ENCODE peak calls at places on chromosomes 6 and 20, in eight cellular contexts. One of them, this sample, is unnamed.

GRCh38 chr20:58892932-58893224 is 40.4 kb downstream of the GNAS start:
- DNase-seq in AG09319: no peak
- DNase-seq in astrocyte: no peak
- DNase-seq in fibroblast of the aortic adventitia: no peak
- DNase-seq in omental fat pad: no peak
- DNase-seq in GM20000: no peak
- DNase-seq in A549: peak; percentile 39
- DNase-seq in heart left ventricle: no peak
- DNase-seq in this sample: no peak

GRCh38 chr6:70599187-70599586 is 32.5 kb downstream of the SDHAF4 start:
- DNase-seq in fibroblast of the aortic adventitia: no peak
- DNase-seq in astrocyte: no peak
- DNase-seq in omental fat pad: no peak
- DNase-seq in heart left ventricle: no peak
- DNase-seq in GM20000: no peak
- DNase-seq in AG09319: no peak
- DNase-seq in A549: no peak
- DNase-seq in this sample: no peak

GRCh38 chr6:110066091-110066490 is 88.0 kb downstream of the GPR6 start:
- DNase-seq in GM20000: no peak
- DNase-seq in astrocyte: no peak
- DNase-seq in A549: no peak
- DNase-seq in omental fat pad: no peak
- DNase-seq in fibroblast of the aortic adventitia: no peak
- DNase-seq in AG09319: no peak
- DNase-seq in heart left ventricle: no peak
- DNase-seq in this sample: no peak

GRCh38 chr6:27867941-27868705 is 44.1 kb downstream of the OR2B2 start:
- DNase-seq in AG09319: no peak
- DNase-seq in heart left ventricle: no peak
- DNase-seq in A549: no peak
- DNase-seq in GM20000: no peak
- DNase-seq in astrocyte: no peak
- DNase-seq in omental fat pad: no peak
- DNase-seq in fibroblast of the aortic adventitia: no peak
- DNase-seq in this sample: no peak

GRCh38 chr6:121436966-121437756 is 1.7 kb downstream of the GJA1 start:
- DNase-seq in AG09319: peak; percentile 16
- DNase-seq in GM20000: no peak
- DNase-seq in fibroblast of the aortic adventitia: peak; percentile 72
- DNase-seq in A549: peak; percentile 14
- DNase-seq in astrocyte: peak; percentile 49
- DNase-seq in omental fat pad: peak; percentile 33
- DNase-seq in heart left ventricle: peak; percentile 72
- DNase-seq in this sample: no peak

GRCh38 chr6:159982726-159983506 is 14.0 kb downstream of the IGF2R start:
- DNase-seq in GM20000: no peak
- DNase-seq in A549: no peak
- DNase-seq in omental fat pad: no peak
- DNase-seq in AG09319: no peak
- DNase-seq in fibroblast of the aortic adventitia: peak; percentile 62
- DNase-seq in heart left ventricle: no peak
- DNase-seq in astrocyte: no peak
- DNase-seq in this sample: peak; percentile 75

GRCh38 chr6:156735751-156736150 is 41.4 kb upstream of the ARID1B start:
- DNase-seq in A549: no peak
- DNase-seq in heart left ventricle: no peak
- DNase-seq in fibroblast of the aortic adventitia: no peak
- DNase-seq in astrocyte: no peak
- DNase-seq in omental fat pad: no peak
- DNase-seq in GM20000: no peak
- DNase-seq in AG09319: no peak
- DNase-seq in this sample: no peak

GRCh38 chr20:56517211-56517610 is 7.3 kb upstream of the FAM209A start:
- DNase-seq in A549: no peak
- DNase-seq in astrocyte: no peak
- DNase-seq in AG09319: no peak
- DNase-seq in heart left ventricle: no peak
- DNase-seq in GM20000: no peak
- DNase-seq in omental fat pad: no peak
- DNase-seq in fibroblast of the aortic adventitia: no peak
- DNase-seq in this sample: no peak

GRCh38 chr20:61896058-61896961 is 169.4 kb downstream of the TAF4 start:
- DNase-seq in astrocyte: no peak
- DNase-seq in A549: peak; percentile 79
- DNase-seq in GM20000: peak; percentile 74
- DNase-seq in AG09319: peak; percentile 3
- DNase-seq in omental fat pad: no peak
- DNase-seq in heart left ventricle: no peak
- DNase-seq in fibroblast of the aortic adventitia: peak; percentile 30
- DNase-seq in this sample: peak; percentile 49

GRCh38 chr6:13573669-13574110 is 711 bp upstream of the SIRT5 start:
- DNase-seq in omental fat pad: no peak
- DNase-seq in heart left ventricle: peak; percentile 36
- DNase-seq in A549: peak; percentile 25
- DNase-seq in AG09319: no peak
- DNase-seq in GM20000: no peak
- DNase-seq in fibroblast of the aortic adventitia: peak; percentile 27
- DNase-seq in astrocyte: peak; percentile 34
- DNase-seq in this sample: peak; percentile 45

GRCh38 chr6:105993769-105994521 is 92.2 kb upstream of the PRDM1 start:
- DNase-seq in GM20000: peak; percentile 46
- DNase-seq in A549: no peak
- DNase-seq in heart left ventricle: peak; percentile 50
- DNase-seq in astrocyte: no peak
- DNase-seq in omental fat pad: no peak
- DNase-seq in fibroblast of the aortic adventitia: peak; percentile 46
- DNase-seq in AG09319: no peak
- DNase-seq in this sample: no peak

GRCh38 chr6:167826230-167827061 is at the start of gene AFDN:
- DNase-seq in GM20000: peak; percentile 95
- DNase-seq in omental fat pad: peak; percentile 36
- DNase-seq in heart left ventricle: peak; percentile 79
- DNase-seq in fibroblast of the aortic adventitia: peak; percentile 30
- DNase-seq in AG09319: no peak
- DNase-seq in astrocyte: no peak
- DNase-seq in A549: peak; percentile 51
- DNase-seq in this sample: peak; percentile 57

GRCh38 chr6:143517447-143517773 is 5.9 kb upstream of the FUCA2 start:
- DNase-seq in omental fat pad: no peak
- DNase-seq in AG09319: no peak
- DNase-seq in A549: no peak
- DNase-seq in fibroblast of the aortic adventitia: no peak
- DNase-seq in GM20000: no peak
- DNase-seq in heart left ventricle: no peak
- DNase-seq in astrocyte: no peak
- DNase-seq in this sample: no peak

GRCh38 chr6:129586815-129587214 is 123.2 kb downstream of the ARHGAP18 start:
- DNase-seq in omental fat pad: no peak
- DNase-seq in GM20000: no peak
- DNase-seq in A549: no peak
- DNase-seq in AG09319: no peak
- DNase-seq in heart left ventricle: no peak
- DNase-seq in fibroblast of the aortic adventitia: peak; percentile 21
- DNase-seq in astrocyte: peak; percentile 45
- DNase-seq in this sample: no peak

GRCh38 chr6:14540859-14541540 is 423.4 kb downstream of the CD83 start:
- DNase-seq in AG09319: no peak
- DNase-seq in astrocyte: no peak
- DNase-seq in omental fat pad: no peak
- DNase-seq in fibroblast of the aortic adventitia: peak; percentile 15
- DNase-seq in A549: no peak
- DNase-seq in heart left ventricle: no peak
- DNase-seq in GM20000: no peak
- DNase-seq in this sample: peak; percentile 20

DNA sequence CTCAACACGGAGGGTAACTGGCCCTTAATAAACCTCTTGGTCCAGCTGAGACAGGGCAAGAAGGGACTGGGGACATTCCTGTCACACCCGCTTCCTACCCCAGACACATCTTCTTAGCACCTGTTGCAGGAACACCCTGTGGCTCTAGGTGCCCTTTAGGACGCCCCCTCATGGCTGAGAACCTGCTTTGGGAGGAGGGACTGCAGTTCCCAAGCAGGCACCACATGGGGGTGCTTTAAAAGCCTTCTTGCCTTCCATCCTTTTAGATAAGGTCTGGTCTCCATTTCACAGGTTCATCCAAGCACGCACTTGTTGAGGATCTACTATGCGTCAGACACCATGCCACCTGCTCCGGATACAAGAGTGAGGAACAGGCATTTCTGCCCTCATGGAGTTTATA is 26.6 kb downstream of the NSFL1C start:
- DNase-seq in A549: no peak
- DNase-seq in fibroblast of the aortic adventitia: no peak
- DNase-seq in GM20000: no peak
- DNase-seq in omental fat pad: no peak
- DNase-seq in AG09319: no peak
- DNase-seq in heart left ventricle: no peak
- DNase-seq in astrocyte: no peak
- DNase-seq in this sample: peak; percentile 50
- TF ChIP-seq CTCF in A549: peak; percentile 35
- TF ChIP-seq CTCF in fibroblast of the aortic adventitia: peak; percentile 32
- TF ChIP-seq CTCF in GM20000: peak; percentile 41
- TF ChIP-seq CTCF in omental fat pad: no peak
- TF ChIP-seq CTCF in AG09319: peak; percentile 21
- TF ChIP-seq CTCF in heart left ventricle: no peak
- TF ChIP-seq CTCF in astrocyte: peak; percentile 39
- TF ChIP-seq CTCF in this sample: peak; percentile 39

GRCh38 chr6:161618816-161619454 is 345.1 kb upstream of the AGPAT4 start:
- DNase-seq in A549: peak; percentile 53
- DNase-seq in omental fat pad: no peak
- DNase-seq in AG09319: peak; percentile 50
- DNase-seq in heart left ventricle: no peak
- DNase-seq in fibroblast of the aortic adventitia: peak; percentile 19
- DNase-seq in GM20000: no peak
- DNase-seq in astrocyte: peak; percentile 74
- DNase-seq in this sample: peak; percentile 76
- TF ChIP-seq CTCF in A549: peak; percentile 65
- TF ChIP-seq CTCF in omental fat pad: no peak
- TF ChIP-seq CTCF in AG09319: peak; percentile 79
- TF ChIP-seq CTCF in heart left ventricle: peak; percentile 35
- TF ChIP-seq CTCF in fibroblast of the aortic adventitia: peak; percentile 14
- TF ChIP-seq CTCF in GM20000: no peak
- TF ChIP-seq CTCF in astrocyte: peak; percentile 63
- TF ChIP-seq CTCF in this sample: peak; percentile 63

GRCh38 chr6:10951675-10952282 is 64.9 kb downstream of the SYCP2L start:
- DNase-seq in astrocyte: peak; percentile 68
- DNase-seq in fibroblast of the aortic adventitia: peak; percentile 71
- DNase-seq in AG09319: peak; percentile 35
- DNase-seq in A549: peak; percentile 23
- DNase-seq in GM20000: peak; percentile 45
- DNase-seq in heart left ventricle: no peak
- DNase-seq in omental fat pad: no peak
- DNase-seq in this sample: peak; percentile 63

GRCh38 chr6:10957414-10957886 is 70.6 kb downstream of the SYCP2L start:
- DNase-seq in A549: no peak
- DNase-seq in GM20000: no peak
- DNase-seq in omental fat pad: no peak
- DNase-seq in AG09319: no peak
- DNase-seq in fibroblast of the aortic adventitia: no peak
- DNase-seq in heart left ventricle: no peak
- DNase-seq in astrocyte: no peak
- DNase-seq in this sample: no peak

GRCh38 chr6:10949579-10950490 is 63.0 kb downstream of the SYCP2L start:
- DNase-seq in omental fat pad: no peak
- DNase-seq in astrocyte: no peak
- DNase-seq in A549: no peak
- DNase-seq in GM20000: no peak
- DNase-seq in AG09319: no peak
- DNase-seq in fibroblast of the aortic adventitia: no peak
- DNase-seq in heart left ventricle: no peak
- DNase-seq in this sample: no peak

GRCh38 chr6:10956776-10957175 is 69.9 kb downstream of the SYCP2L start:
- DNase-seq in fibroblast of the aortic adventitia: no peak
- DNase-seq in heart left ventricle: no peak
- DNase-seq in A549: no peak
- DNase-seq in omental fat pad: no peak
- DNase-seq in astrocyte: no peak
- DNase-seq in GM20000: no peak
- DNase-seq in AG09319: no peak
- DNase-seq in this sample: no peak

GRCh38 chr6:10954590-10955010 is 67.7 kb downstream of the SYCP2L start:
- DNase-seq in GM20000: peak; percentile 68
- DNase-seq in heart left ventricle: peak; percentile 61
- DNase-seq in A549: peak; percentile 30
- DNase-seq in astrocyte: peak; percentile 46
- DNase-seq in fibroblast of the aortic adventitia: peak; percentile 73
- DNase-seq in AG09319: peak; percentile 16
- DNase-seq in omental fat pad: peak; percentile 38
- DNase-seq in this sample: peak; percentile 75
- TF ChIP-seq CTCF in GM20000: peak; percentile 89
- TF ChIP-seq CTCF in heart left ventricle: peak; percentile 68
- TF ChIP-seq CTCF in A549: peak; percentile 53
- TF ChIP-seq CTCF in astrocyte: peak; percentile 92
- TF ChIP-seq CTCF in fibroblast of the aortic adventitia: peak; percentile 79
- TF ChIP-seq CTCF in AG09319: peak; percentile 80
- TF ChIP-seq CTCF in omental fat pad: no peak
- TF ChIP-seq CTCF in this sample: peak; percentile 69

GRCh38 chr20:12354725-12355124 is 437.0 kb downstream of the BTBD3 start:
- DNase-seq in astrocyte: no peak
- DNase-seq in heart left ventricle: no peak
- DNase-seq in A549: no peak
- DNase-seq in GM20000: no peak
- DNase-seq in fibroblast of the aortic adventitia: no peak
- DNase-seq in omental fat pad: no peak
- DNase-seq in AG09319: no peak
- DNase-seq in this sample: no peak

GRCh38 chr20:12358655-12359009 is 440.9 kb downstream of the BTBD3 start:
- DNase-seq in fibroblast of the aortic adventitia: no peak
- DNase-seq in A549: no peak
- DNase-seq in GM20000: no peak
- DNase-seq in astrocyte: no peak
- DNase-seq in heart left ventricle: no peak
- DNase-seq in AG09319: no peak
- DNase-seq in omental fat pad: no peak
- DNase-seq in this sample: no peak

GRCh38 chr20:12355185-12355584 is 437.5 kb downstream of the BTBD3 start:
- DNase-seq in heart left ventricle: no peak
- DNase-seq in AG09319: no peak
- DNase-seq in omental fat pad: no peak
- DNase-seq in GM20000: no peak
- DNase-seq in A549: no peak
- DNase-seq in fibroblast of the aortic adventitia: no peak
- DNase-seq in astrocyte: no peak
- DNase-seq in this sample: no peak

DNA sequence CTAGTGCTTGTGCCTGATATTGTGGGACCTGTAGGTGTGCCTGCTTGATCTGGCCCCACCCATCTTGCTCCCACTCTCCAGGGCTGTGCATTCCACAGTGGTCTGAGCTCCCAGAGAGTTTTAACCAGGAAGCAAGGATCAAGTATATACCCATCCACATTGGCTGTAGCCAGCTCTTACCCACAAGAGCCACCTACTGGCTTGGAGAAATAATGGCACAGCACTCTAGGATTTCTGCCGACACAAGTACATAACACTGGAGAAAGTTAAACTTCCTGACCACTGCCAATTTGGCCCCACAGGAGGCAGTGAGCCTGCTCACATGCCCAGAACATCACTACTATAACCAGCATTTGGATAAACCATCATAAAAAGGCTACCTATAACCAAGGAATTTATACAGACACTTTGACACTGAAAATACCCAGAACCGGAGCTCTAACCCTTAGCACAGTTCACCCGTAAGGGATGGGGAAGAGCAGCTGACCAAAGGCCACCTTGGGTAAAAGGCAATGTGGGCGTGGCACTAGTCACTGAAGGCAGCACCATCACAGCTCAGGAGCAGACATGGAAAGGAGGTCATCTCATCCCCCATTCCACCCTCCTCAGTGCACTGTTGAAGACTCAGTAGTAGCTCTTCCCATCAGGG is 440.4 kb downstream of the BTBD3 start:
- DNase-seq in A549: no peak
- DNase-seq in astrocyte: no peak
- DNase-seq in fibroblast of the aortic adventitia: peak; percentile 28
- DNase-seq in omental fat pad: no peak
- DNase-seq in GM20000: no peak
- DNase-seq in heart left ventricle: no peak
- DNase-seq in AG09319: no peak
- DNase-seq in this sample: peak; percentile 20
- TF ChIP-seq CTCF in A549: no peak
- TF ChIP-seq CTCF in astrocyte: no peak
- TF ChIP-seq CTCF in fibroblast of the aortic adventitia: peak; percentile 35
- TF ChIP-seq CTCF in omental fat pad: no peak
- TF ChIP-seq CTCF in GM20000: no peak
- TF ChIP-seq CTCF in heart left ventricle: peak; percentile 30
- TF ChIP-seq CTCF in AG09319: no peak
- TF ChIP-seq CTCF in this sample: no peak

This sample was measured in MCF 10A.